ENCODE peak calls at places on chromosome 10, in four cellular contexts. Q, Y, O and I are unnamed samples.

GRCh38 chr10:54962134-54962900 is 161.3 kb upstream of the PCDH15 start:
- DNase-seq in Q (no peak), Y (no peak), O (peak), I (no peak)

GRCh38 chr10:130393342-130393741 is 257.2 kb downstream of the GLRX3 start:
- DNase-seq in Q (no peak), Y (no peak), O (no peak), I (no peak)

GRCh38 chr10:52314007-52314821 is at the start of gene DKK1:
- DNase-seq in Q (peak), Y (peak), O (peak), I (peak)

GRCh38 chr10:128305601-128306345 is 179.6 kb upstream of the MKI67 start:
- DNase-seq in Q (no peak), Y (no peak), O (no peak), I (no peak)

GRCh38 chr10:13224210-13224995 is 9.8 kb downstream of the UCMA start:
- DNase-seq in Q (no peak), Y (no peak), O (no peak), I (no peak)

GRCh38 chr10:70619271-70620019 is 16.9 kb upstream of the PRF1 start:
- DNase-seq in Q (no peak), Y (peak), O (no peak), I (no peak)

GRCh38 chr10:72011468-72011867 is 47.3 kb downstream of the CHST3 start:
- DNase-seq in Q (no peak), Y (no peak), O (no peak), I (no peak)

GRCh38 chr10:127889605-127890195 is 3.0 kb downstream of the CLRN3 start:
- DNase-seq in Q (no peak), Y (peak), O (no peak), I (no peak)

GRCh38 chr10:121244791-121245190 is 353.5 kb downstream of the FGFR2 start:
- DNase-seq in Q (no peak), Y (peak), O (no peak), I (no peak)

GRCh38 chr10:33612116-33612515 is 277.6 kb upstream of the NRP1 start:
- DNase-seq in Q (no peak), Y (peak), O (no peak), I (no peak)

GRCh38 chr10:30348378-30348776 is 701 bp downstream of the MTPAP start:
- DNase-seq in Q (no peak), Y (peak), O (no peak), I (no peak)

GRCh38 chr10:110167149-110167548 is 40.3 kb upstream of the MXI1 start:
- DNase-seq in Q (no peak), Y (no peak), O (no peak), I (no peak)

GRCh38 chr10:110171032-110171431 is 36.4 kb upstream of the MXI1 start:
- DNase-seq in Q (no peak), Y (peak), O (no peak), I (no peak)

GRCh38 chr10:110169586-110169985 is 37.8 kb upstream of the MXI1 start:
- DNase-seq in Q (no peak), Y (no peak), O (no peak), I (no peak)

GRCh38 chr10:110170142-110170887 is 37.1 kb upstream of the MXI1 start:
- DNase-seq in Q (no peak), Y (no peak), O (no peak), I (no peak)

GRCh38 chr10:110168601-110169481 is 38.6 kb upstream of the MXI1 start:
- DNase-seq in Q (no peak), Y (no peak), O (no peak), I (no peak)
- H3K4me3 ChIP-seq in Q (no peak), Y (no peak), O (no peak), I (no peak)

DNA sequence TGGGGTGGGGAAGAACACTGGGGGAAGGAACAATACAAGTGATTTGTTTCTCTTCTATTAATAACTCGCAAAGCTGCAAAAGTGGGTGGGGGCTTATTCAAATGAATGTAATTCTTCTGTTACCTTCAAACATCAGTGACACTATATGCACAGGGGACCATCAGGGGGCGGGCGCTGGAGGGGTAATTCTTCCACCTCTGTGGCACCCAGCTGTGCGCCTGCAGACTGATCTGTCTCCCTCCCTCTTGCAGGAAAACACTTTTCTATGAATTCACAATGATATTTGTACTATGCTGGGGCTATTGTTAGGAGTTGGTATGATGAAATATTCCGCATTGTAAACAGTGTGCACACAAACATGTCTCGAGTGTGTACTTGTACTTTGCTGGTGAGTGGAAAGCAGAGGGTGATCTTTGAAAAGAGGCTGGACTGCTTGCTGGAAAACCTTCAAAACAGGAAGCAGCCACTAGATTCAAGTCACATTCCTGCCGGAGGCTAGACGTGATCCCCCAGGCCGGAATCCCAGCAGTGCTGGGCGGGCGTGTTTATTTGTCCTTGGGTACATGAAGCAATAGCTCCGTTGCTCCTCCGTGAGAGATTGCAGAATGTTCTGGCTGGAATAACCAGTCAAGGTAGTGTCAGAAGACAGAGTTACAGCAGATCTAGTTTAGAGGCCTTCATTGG is 15.8 kb upstream of the BNIP3 start:
- DNase-seq in Q (no peak), Y (peak), O (no peak), I (peak)
- H3K4me3 ChIP-seq in Q (no peak), Y (no peak), O (no peak), I (peak)

DNA sequence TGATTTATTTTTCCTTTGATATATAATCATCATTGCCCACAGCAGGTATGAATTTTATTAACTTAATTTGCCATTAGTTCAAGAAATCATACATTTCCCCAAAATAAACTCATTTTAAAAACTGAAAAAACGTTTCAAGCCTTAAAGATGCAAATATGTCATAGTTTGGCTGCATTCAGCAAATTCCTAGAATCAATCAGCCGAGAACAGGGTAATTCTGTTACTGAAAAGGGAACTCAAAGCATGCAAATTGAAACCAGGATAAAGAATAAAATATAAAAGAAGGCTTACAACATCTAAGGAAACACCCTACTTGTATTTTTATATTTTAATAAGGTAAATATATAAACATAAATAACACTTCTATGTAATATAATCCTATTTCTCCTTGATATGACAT is 233.8 kb upstream of the PRKCQ start:
- DNase-seq in Q (no peak), Y (no peak), O (no peak), I (no peak)
- H3K4me3 ChIP-seq in Q (no peak), Y (no peak), O (no peak), I (no peak)

DNA sequence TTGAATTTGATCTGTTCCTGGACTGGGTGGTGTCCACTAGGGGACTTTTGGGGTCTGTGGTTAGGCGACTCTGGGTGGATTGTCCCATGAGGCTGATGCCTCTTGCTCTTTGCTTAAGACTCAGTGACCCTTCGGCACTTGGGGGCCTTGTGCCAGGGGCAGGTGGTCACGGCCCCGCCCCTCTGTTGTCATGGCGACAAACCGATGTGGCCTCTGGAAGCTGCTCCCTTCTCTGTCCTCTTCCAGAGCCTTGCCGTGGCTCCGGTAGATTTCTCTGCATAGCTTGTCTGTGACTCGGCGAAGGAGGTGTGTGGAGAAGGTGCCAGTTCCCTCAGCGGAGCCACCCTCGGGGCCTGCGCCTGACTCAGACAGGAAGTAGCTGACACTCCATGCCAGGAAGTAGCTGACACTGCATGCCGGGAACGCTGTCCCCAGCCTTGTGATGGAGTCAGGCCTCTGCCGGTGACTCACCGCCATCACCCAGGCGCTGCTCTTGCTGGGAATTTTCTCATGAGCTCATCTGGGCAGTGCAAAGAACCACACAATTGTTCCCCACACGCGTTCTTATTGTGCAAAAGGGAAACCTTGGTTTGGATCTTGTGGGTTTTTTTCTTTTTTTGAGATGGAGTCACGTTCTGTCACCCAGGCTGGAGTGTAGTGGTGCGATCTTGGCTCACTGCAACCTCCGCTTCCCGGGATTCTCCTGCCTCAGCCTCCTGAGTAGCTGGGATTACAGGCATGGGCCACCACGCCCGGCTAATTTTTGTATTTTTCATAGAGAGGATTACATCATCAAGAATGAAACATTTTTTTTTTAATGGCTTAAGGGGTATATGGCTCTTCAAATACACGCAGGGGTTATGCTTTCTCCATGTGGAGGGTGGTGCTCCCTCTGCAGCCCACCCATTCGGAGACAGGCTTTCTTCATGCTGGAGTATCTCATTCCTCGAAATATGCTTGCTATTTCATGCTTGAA is 72.6 kb downstream of the PFKFB3 start:
- DNase-seq in Q (peak), Y (peak), O (peak), I (peak)
- H3K4me3 ChIP-seq in Q (no peak), Y (no peak), O (no peak), I (peak)